ENCODE peak calls at places on chromosomes 11 and 22, in five cellular contexts. P, K, C, J and E are unnamed samples.

GRCh38 chr11:8287297-8288070 is 23.8 kb upstream of the LMO1 start:
- DNase-seq in P (no peak), C (no peak), K (no peak), J (no peak), E (no peak)

GRCh38 chr22:40204331-40205116 is 26.8 kb downstream of the TNRC6B start:
- DNase-seq in P (no peak), J (no peak), K (no peak), C (no peak), E (peak)

GRCh38 chr11:43925063-43925931 is 17.1 kb upstream of the C11orf96 start:
- DNase-seq in J (no peak), C (no peak), K (no peak), P (no peak), E (peak)

GRCh38 chr22:35589071-35589735 is 27.9 kb downstream of the MB start:
- DNase-seq in J (peak), P (peak), C (no peak), K (no peak), E (peak)

GRCh38 chr22:38211556-38211955 is 9.8 kb downstream of the MAFF start:
- DNase-seq in K (no peak), C (no peak), J (no peak), P (no peak), E (no peak)

GRCh38 chr22:42961815-42962214 is 53.1 kb downstream of the PACSIN2 start:
- DNase-seq in P (no peak), C (no peak), J (no peak), K (no peak), E (no peak)

GRCh38 chr22:23803001-23803819 is 16.4 kb downstream of the SMARCB1 start:
- DNase-seq in C (no peak), K (no peak), J (no peak), P (no peak), E (no peak)

GRCh38 chr22:42396621-42397331 is 35.4 kb downstream of the NFAM1 start:
- DNase-seq in J (no peak), P (no peak), C (no peak), K (no peak), E (no peak)

GRCh38 chr11:115765803-115766239 is 261.6 kb upstream of the CADM1 start:
- DNase-seq in P (peak), C (no peak), K (no peak), J (no peak), E (peak)

GRCh38 chr11:20043992-20044391 is 116.3 kb downstream of the DBX1 start:
- DNase-seq in P (no peak), C (no peak), K (no peak), J (no peak), E (no peak)

GRCh38 chr11:32829680-32830412 is at the start of gene PRRG4:
- DNase-seq in J (peak), C (peak), P (peak), K (no peak), E (peak)

GRCh38 chr11:114438303-114438702 is 964 bp upstream of the REXO2 start:
- DNase-seq in K (no peak), C (no peak), P (no peak), J (peak), E (peak)

GRCh38 chr11:84396521-84396920 is 1110.4 kb upstream of the CCDC90B start:
- DNase-seq in C (no peak), P (no peak), K (no peak), J (no peak), E (no peak)

GRCh38 chr11:82899957-82900276 is 313 bp downstream of the PRCP start:
- DNase-seq in J (no peak), C (no peak), P (no peak), K (no peak), E (no peak)

GRCh38 chr11:67416416-67417335 is 1.2 kb downstream of the CARNS1 start:
- DNase-seq in C (no peak), K (no peak), J (no peak), P (peak), E (no peak)

GRCh38 chr11:2355000-2355644 is 22.0 kb upstream of the CD81 start:
- DNase-seq in K (no peak), C (no peak), P (peak), J (no peak), E (peak)

GRCh38 chr11:13692172-13692571 is 23.7 kb downstream of the FAR1 start:
- DNase-seq in J (no peak), P (no peak), C (no peak), K (no peak), E (no peak)

GRCh38 chr11:76228122-76229000 is 22.1 kb upstream of the WNT11 start:
- DNase-seq in J (no peak), K (no peak), P (no peak), C (no peak), E (no peak)

GRCh38 chr22:38843201-38843715 is 570 bp downstream of the NPTXR start:
- DNase-seq in J (peak), K (no peak), P (peak), C (peak), E (peak)

GRCh38 chr11:71232364-71232763 is 20.0 kb downstream of the SHANK2 start:
- DNase-seq in K (no peak), J (no peak), C (no peak), P (no peak), E (no peak)

GRCh38 chr22:24093855-24094254 is 82.8 kb downstream of the CABIN1 start:
- DNase-seq in C (no peak), J (no peak), P (no peak), K (no peak), E (no peak)

GRCh38 chr22:30584441-30584840 is 7.3 kb downstream of the PES1 start:
- DNase-seq in J (no peak), K (no peak), C (no peak), P (no peak), E (no peak)

GRCh38 chr11:111441443-111441842 is 62.4 kb upstream of the POU2AF1 start:
- DNase-seq in K (no peak), P (peak), C (no peak), J (peak), E (peak)

GRCh38 chr22:42296381-42296853 is 26.0 kb upstream of the TCF20 start:
- DNase-seq in C (no peak), P (peak), K (peak), J (no peak), E (no peak)

GRCh38 chr22:28207281-28208030 is 288.4 kb upstream of the PITPNB start:
- DNase-seq in P (no peak), K (no peak), C (no peak), J (no peak), E (peak)

GRCh38 chr22:40499187-40499753 is 128.9 kb downstream of the SGSM3 start:
- DNase-seq in K (no peak), P (peak), J (peak), C (no peak), E (peak)

GRCh38 chr22:41976070-41976901 is 7.0 kb downstream of the SEPTIN3 start:
- DNase-seq in J (no peak), C (peak), P (no peak), K (no peak), E (no peak)